ENCODE peak calls at places on chromosome X, in nine cellular contexts. E is cardiac fibroblast; C is stimulated activated CD4-positive, alpha-beta T cell treated with anti-CD3 and anti-CD28 coated beads, Interleukin-2, amount 100 ng/mL, for 24 hours; B is Daoy; V is left colon; J is DMS 273 treated with DMSO at 0.1 percent for 48 hours; I is myocyte; F is B cell; L is GOT3. U is an unnamed sample.

GRCh38 chrX:154714925-154715324 is 36.0 kb downstream of the GAB3 start:
- DNase-seq in E (peak), C (peak), B (peak), V (no peak), J (peak), I (peak), F (peak), L (no peak), U (peak)

GRCh38 chrX:30283456-30284200 is 25.6 kb downstream of the NR0B1 start:
- DNase-seq in E (peak), C (no peak), B (peak), V (no peak), J (no peak), I (peak), F (no peak), L (no peak), U (no peak)

GRCh38 chrX:40012039-40012799 is 85.5 kb downstream of the BCOR start:
- DNase-seq in E (peak), C (peak), B (no peak), V (peak), J (no peak), I (peak), F (no peak), L (no peak), U (no peak)

GRCh38 chrX:17923546-17923945 is 62.4 kb upstream of the RAI2 start:
- DNase-seq in E (no peak), C (no peak), B (peak), V (no peak), J (no peak), I (no peak), F (no peak), L (no peak), U (no peak)

GRCh38 chrX:134624046-134624430 is 34.2 kb downstream of the PLAC1 start:
- DNase-seq in E (peak), C (no peak), B (no peak), V (no peak), J (no peak), I (no peak), F (no peak), L (no peak), U (no peak)

GRCh38 chrX:38661561-38661960 is 100.2 kb downstream of the TSPAN7 start:
- DNase-seq in E (no peak), C (no peak), B (no peak), V (no peak), J (no peak), I (no peak), F (no peak), L (no peak), U (no peak)

GRCh38 chrX:9122504-9123245 is 88.7 kb upstream of the FAM9B start:
- DNase-seq in E (peak), C (no peak), B (peak), V (no peak), J (no peak), I (no peak), F (no peak), L (no peak), U (no peak)

GRCh38 chrX:135975421-135975820 is 1.6 kb upstream of the MMGT1 start:
- DNase-seq in E (no peak), C (no peak), B (no peak), V (no peak), J (no peak), I (no peak), F (no peak), L (no peak), U (no peak)

GRCh38 chrX:139932077-139932900 is 564 bp downstream of the ATP11C start:
- DNase-seq in E (peak), C (peak), B (peak), V (peak), J (no peak), I (peak), F (no peak), L (no peak), U (peak)

GRCh38 chrX:104254442-104255115 is at the start of gene ESX1:
- DNase-seq in E (peak), C (no peak), B (peak), V (no peak), J (no peak), I (peak), F (no peak), L (no peak), U (no peak)

GRCh38 chrX:104324871-104325585 is 70.3 kb upstream of the ESX1 start:
- DNase-seq in E (peak), C (no peak), B (peak), V (no peak), J (no peak), I (no peak), F (no peak), L (no peak), U (no peak)

GRCh38 chrX:107451754-107452153 is 2.3 kb downstream of the FRMPD3 start:
- DNase-seq in E (no peak), C (no peak), B (no peak), V (no peak), J (no peak), I (no peak), F (no peak), L (no peak), U (no peak)

GRCh38 chrX:41313419-41313818 is 20.5 kb upstream of the DDX3X start:
- DNase-seq in E (peak), C (no peak), B (peak), V (no peak), J (no peak), I (no peak), F (no peak), L (no peak), U (no peak)

GRCh38 chrX:122914256-122914655 is 269.8 kb upstream of the GRIA3 start:
- DNase-seq in E (no peak), C (no peak), B (no peak), V (no peak), J (no peak), I (no peak), F (no peak), L (no peak), U (no peak)

GRCh38 chrX:19514791-19515614 is at the start of gene MAP3K15:
- DNase-seq in E (peak), C (peak), B (peak), V (peak), J (no peak), I (peak), F (no peak), L (no peak), U (peak)

GRCh38 chrX:139751053-139751452 is 43.1 kb upstream of the MCF2 start:
- DNase-seq in E (no peak), C (no peak), B (no peak), V (no peak), J (no peak), I (no peak), F (no peak), L (no peak), U (no peak)

GRCh38 chrX:15464704-15465103 is 28.4 kb downstream of the PIR start:
- DNase-seq in E (no peak), C (no peak), B (no peak), V (no peak), J (no peak), I (no peak), F (no peak), L (no peak), U (no peak)

GRCh38 chrX:133911816-133912495 is 73.4 kb downstream of the GPC3 start:
- DNase-seq in E (no peak), C (no peak), B (no peak), V (no peak), J (no peak), I (peak), F (no peak), L (no peak), U (no peak)

GRCh38 chrX:16075087-16075486 is 48.3 kb upstream of the GRPR start:
- DNase-seq in E (no peak), C (no peak), B (no peak), V (no peak), J (no peak), I (peak), F (no peak), L (no peak), U (no peak)

GRCh38 chrX:10140264-10140663 is 16.5 kb upstream of the CLCN4 start:
- DNase-seq in E (no peak), C (no peak), B (no peak), V (no peak), J (no peak), I (no peak), F (no peak), L (no peak), U (no peak)

GRCh38 chrX:41526925-41527324 is 79.8 kb downstream of the NYX start:
- DNase-seq in E (peak), C (no peak), B (peak), V (no peak), J (no peak), I (no peak), F (no peak), L (no peak), U (no peak)

GRCh38 chrX:118976599-118977340 is 2.4 kb downstream of the LONRF3 start:
- DNase-seq in E (peak), C (peak), B (peak), V (peak), J (no peak), I (peak), F (no peak), L (no peak), U (no peak)

GRCh38 chrX:153499876-153500275 is 5.1 kb downstream of the BGN start:
- DNase-seq in E (no peak), C (no peak), B (no peak), V (no peak), J (peak), I (peak), F (no peak), L (no peak), U (no peak)